ENCODE peak calls at places on chromosomes 6 and 20, in four cellular contexts. K, O, G and L are unnamed samples.

GRCh38 chr6:10315034-10315433 is 99.8 kb downstream of the TFAP2A start:
- DNase-seq in K (no peak), O (no peak), G (no peak), L (peak)

GRCh38 chr6:167664678-167665445 is 161.8 kb upstream of the AFDN start:
- DNase-seq in O (no peak), K (no peak), G (no peak), L (no peak)

GRCh38 chr6:154731296-154732218 is 1.7 kb upstream of the SCAF8 start:
- DNase-seq in K (no peak), O (no peak), G (no peak), L (no peak)

GRCh38 chr20:48761023-48761785 is 66.6 kb downstream of the PREX1 start:
- DNase-seq in K (no peak), G (no peak), O (no peak), L (peak)

GRCh38 chr6:22146581-22147468 is 150.0 kb downstream of the PRL start:
- DNase-seq in K (no peak), G (peak), O (no peak), L (no peak)

GRCh38 chr6:33200234-33201146 is at the start of the genes RXRB and SLC39A7:
- DNase-seq in O (peak), G (peak), K (peak), L (peak)

GRCh38 chr20:32210206-32210605 is 2.5 kb downstream of the POFUT1 start:
- DNase-seq in G (no peak), K (no peak), O (no peak), L (no peak)

GRCh38 chr6:154356118-154356517 is 485 bp downstream of the IPCEF1 start:
- DNase-seq in K (no peak), O (no peak), G (no peak), L (no peak)

GRCh38 chr20:741620-742019 is 26.7 kb downstream of the SLC52A3 start:
- DNase-seq in K (no peak), G (no peak), O (no peak), L (no peak)

GRCh38 chr6:82257088-82257774 is 9.7 kb upstream of the IBTK start:
- DNase-seq in O (no peak), K (no peak), G (no peak), L (peak)

GRCh38 chr6:147905721-147906120 is 397.2 kb downstream of the SAMD5 start:
- DNase-seq in G (no peak), K (no peak), O (no peak), L (peak)

GRCh38 chr6:153673214-153673613 is 365.8 kb upstream of the OPRM1 start:
- DNase-seq in K (no peak), G (no peak), O (no peak), L (no peak)